ENCODE peak calls at places on chromosomes 3 and 15, in four cellular contexts. T is heart left ventricle, D is neural progenitor cell, L is tibial nerve. H is an unnamed sample. For H3K4me1, the result is how much of the 10 kb centered on the place peaks cover.

GRCh38 chr15:29669823-29670222 is 152.4 kb downstream of the TJP1 start:
- DNase-seq in T (no peak), D (no peak), L (no peak), H (no peak)

GRCh38 chr3:69458798-69459197 is 72.9 kb upstream of the FRMD4B start:
- DNase-seq in T (no peak), D (no peak), L (no peak), H (no peak)

GRCh38 chr15:36498922-36499321 is 80.5 kb upstream of the CDIN1 start:
- DNase-seq in T (no peak), D (no peak), L (no peak), H (no peak)

GRCh38 chr15:73637527-73637926 is 4.3 kb upstream of the NPTN start:
- DNase-seq in T (no peak), D (no peak), L (no peak), H (no peak)

GRCh38 chr3:105119801-105120340 is 246.8 kb upstream of the ALCAM start:
- DNase-seq in T (no peak), D (no peak), L (no peak), H (no peak)

GRCh38 chr15:31472636-31473383 is 146.2 kb downstream of the KLF13 start:
- DNase-seq in T (peak), D (no peak), L (no peak), H (no peak)

GRCh38 chr3:115254492-115255196 is 107.6 kb upstream of the ZBTB20 start:
- DNase-seq in T (peak), D (peak), L (no peak), H (peak)

GRCh38 chr15:44796508-44796907 is 60.2 kb downstream of the TRIM69 start:
- DNase-seq in T (no peak), D (no peak), L (no peak), H (no peak)

GRCh38 chr3:39491733-39492350 is 24.4 kb downstream of the MOBP start:
- DNase-seq in T (no peak), D (no peak), L (no peak), H (no peak)

GRCh38 chr15:61518191-61518950 is 289.3 kb upstream of the RORA start:
- DNase-seq in T (no peak), D (peak), L (no peak), H (no peak)

GRCh38 chr15:53458736-53459135 is 300.7 kb downstream of the WDR72 start:
- DNase-seq in T (no peak), D (no peak), L (no peak), H (no peak)

GRCh38 chr3:115804722-115805121 is 181.4 kb downstream of the GAP43 start:
- DNase-seq in T (no peak), D (no peak), L (no peak), H (no peak)

GRCh38 chr15:33789141-33789540 is 179.2 kb upstream of the CHRM5 start:
- DNase-seq in T (no peak), D (peak), L (no peak), H (no peak)

GRCh38 chr3:191753186-191753585 is 292.2 kb downstream of the PYDC2 start:
- DNase-seq in T (no peak), D (no peak), L (no peak), H (no peak)

GRCh38 chr3:49794926-49795905 is 4.5 kb downstream of the CDHR4 start:
- DNase-seq in T (no peak), D (no peak), L (no peak), H (no peak)

GRCh38 chr3:165784337-165784736 is 52.9 kb downstream of the BCHE start:
- DNase-seq in T (no peak), D (no peak), L (no peak), H (no peak)

GRCh38 chr15:49096090-49096750 is 50.0 kb upstream of the SECISBP2L start:
- DNase-seq in T (no peak), D (no peak), L (no peak), H (no peak)

GRCh38 chr3:16794251-16794650 is 90.5 kb upstream of the PLCL2 start:
- DNase-seq in T (no peak), D (no peak), L (no peak), H (no peak)

GRCh38 chr15:68578960-68579935 is at the start of gene CORO2B:
- DNase-seq in T (peak), D (peak), L (peak), H (no peak)

GRCh38 chr3:124504332-124505059 is 225.8 kb upstream of the UMPS start:
- DNase-seq in T (peak), D (no peak), L (no peak), H (no peak)

GRCh38 chr15:80418892-80419537 is 14.8 kb downstream of the ARNT2 start:
- DNase-seq in T (no peak), D (peak), L (peak), H (no peak)

GRCh38 chr3:64715211-64715982 is 27.6 kb upstream of the ADAMTS9 start:
- DNase-seq in T (no peak), D (no peak), L (no peak), H (no peak)

GRCh38 chr3:28900301-28900700 is 380.6 kb upstream of the RBMS3 start:
- DNase-seq in T (no peak), D (no peak), L (no peak), H (no peak)

GRCh38 chr3:124221286-124221821 is 229.4 kb upstream of the ROPN1 start:
- DNase-seq in T (no peak), D (no peak), L (no peak), H (no peak)

GRCh38 chr15:56805466-56806146 is 72.3 kb upstream of the ZNF280D start:
- DNase-seq in T (no peak), D (no peak), L (peak), H (no peak)

GRCh38 chr15:70154440-70155347 is 57.0 kb upstream of the TLE3 start:
- DNase-seq in T (peak), D (peak), L (no peak), H (no peak)

GRCh38 chr3:30502742-30503073 is 103.7 kb upstream of the TGFBR2 start:
- DNase-seq in T (no peak), D (no peak), L (no peak), H (no peak)

DNA sequence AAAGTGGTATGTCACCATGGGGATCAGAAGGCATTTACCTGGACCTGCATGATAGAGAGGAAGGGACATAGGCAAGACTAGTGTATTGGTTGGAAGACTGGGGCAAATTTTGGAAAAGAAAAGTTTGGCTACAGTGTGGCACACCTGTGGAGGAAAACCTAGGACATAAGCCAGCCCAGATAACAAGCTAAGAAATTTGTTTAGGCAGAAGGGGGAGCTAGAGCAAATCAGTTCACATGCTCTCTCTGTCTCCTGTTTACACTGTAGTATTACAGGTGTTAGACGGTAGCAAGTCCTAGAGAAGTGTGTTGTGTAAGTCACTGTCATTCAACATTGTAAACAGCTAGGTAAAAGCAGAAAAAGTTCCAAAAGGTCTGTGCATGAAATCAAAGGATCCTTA is 11.9 kb upstream of the ALDH1A2 start:
- DNase-seq in T (no peak), D (peak), L (no peak), H (no peak)
- TF ChIP-seq CTCF in T (no peak), D (peak), L (no peak), H (no peak)

GRCh38 chr3:46289961-46290360 is 47.7 kb downstream of the CCR3 start:
- DNase-seq in T (no peak), D (no peak), L (no peak), H (no peak)

GRCh38 chr3:46297658-46298423 is 55.6 kb downstream of the CCR3 start:
- DNase-seq in T (no peak), D (no peak), L (no peak), H (peak)

GRCh38 chr3:46296826-46297225 is 54.6 kb downstream of the CCR3 start:
- DNase-seq in T (no peak), D (no peak), L (no peak), H (no peak)

GRCh38 chr3:46293035-46293724 is 50.9 kb downstream of the CCR3 start:
- DNase-seq in T (no peak), D (peak), L (no peak), H (no peak)

DNA sequence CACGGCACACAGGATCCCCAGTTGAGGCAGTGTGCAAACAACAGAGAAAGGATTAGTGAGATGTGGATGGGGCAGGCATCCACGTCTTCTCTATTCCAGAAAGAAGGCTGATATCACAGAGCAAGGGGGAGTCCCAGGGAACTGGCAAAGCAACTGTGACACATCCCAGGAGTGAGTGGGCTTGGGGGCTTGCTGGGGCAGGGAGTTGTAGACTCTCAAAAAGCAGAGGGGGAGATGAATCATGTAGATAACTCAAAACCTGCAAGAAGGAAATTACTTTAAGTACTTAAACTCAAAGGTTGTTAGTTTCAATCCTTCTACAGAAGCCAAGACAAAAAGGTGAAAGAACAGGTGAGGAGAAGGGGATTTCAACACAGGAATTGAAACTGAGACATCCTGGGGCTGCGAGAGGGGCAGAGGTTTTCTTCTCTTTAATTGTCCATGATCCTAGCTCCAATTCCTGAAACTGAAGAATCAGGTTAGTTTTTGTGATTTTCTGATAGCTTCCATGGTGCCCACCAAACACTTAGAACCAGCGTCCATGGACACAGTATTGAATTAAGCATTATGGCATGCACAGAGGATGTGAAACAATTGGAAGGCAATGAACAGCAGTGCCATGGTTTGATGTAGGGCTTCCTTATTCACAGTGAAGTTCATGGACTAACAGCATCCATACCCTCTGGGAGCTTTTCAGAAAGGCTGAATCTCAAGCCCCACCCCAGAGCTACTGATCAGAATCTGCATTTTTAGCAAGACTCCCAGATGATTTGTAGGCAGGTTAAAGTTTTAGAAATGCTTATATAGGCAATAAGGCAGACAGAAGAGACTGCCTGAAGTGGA is 52.0 kb downstream of the CCR3 start:
- DNase-seq in T (no peak), D (no peak), L (no peak), H (no peak)
- H3K4me3 ChIP-seq in T (no peak), D (no peak), L (no peak), H (no peak)

DNA sequence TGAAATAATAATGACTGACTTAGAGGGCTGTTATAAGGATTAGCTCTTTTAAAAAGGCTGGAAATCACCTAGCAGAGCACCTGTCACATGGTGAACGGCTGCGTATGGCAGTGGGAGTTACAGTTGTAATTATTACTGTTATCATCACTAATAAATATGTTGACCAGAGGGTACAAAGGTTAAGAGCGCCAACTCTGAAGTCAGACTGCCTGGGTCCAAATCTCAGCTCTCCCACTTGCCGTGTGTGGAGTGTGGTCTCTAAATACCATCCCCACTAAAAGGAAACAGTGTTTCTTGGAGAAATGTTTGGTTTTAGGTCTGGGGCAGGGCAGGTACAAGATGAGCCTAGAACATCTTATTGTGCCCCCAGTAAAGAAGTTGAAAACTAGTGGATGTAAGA is 6.0 kb upstream of the RAD18 start:
- DNase-seq in T (no peak), D (no peak), L (no peak), H (no peak)
- H3K4me1 ChIP-seq in T (under half), D (under half), L (under half), H (under half)

GRCh38 chr3:58288011-58288728 is 17.9 kb upstream of the RPP14 start:
- DNase-seq in T (no peak), D (no peak), L (no peak), H (no peak)
- TF ChIP-seq CTCF in T (no peak), D (no peak), L (no peak), H (no peak)

DNA sequence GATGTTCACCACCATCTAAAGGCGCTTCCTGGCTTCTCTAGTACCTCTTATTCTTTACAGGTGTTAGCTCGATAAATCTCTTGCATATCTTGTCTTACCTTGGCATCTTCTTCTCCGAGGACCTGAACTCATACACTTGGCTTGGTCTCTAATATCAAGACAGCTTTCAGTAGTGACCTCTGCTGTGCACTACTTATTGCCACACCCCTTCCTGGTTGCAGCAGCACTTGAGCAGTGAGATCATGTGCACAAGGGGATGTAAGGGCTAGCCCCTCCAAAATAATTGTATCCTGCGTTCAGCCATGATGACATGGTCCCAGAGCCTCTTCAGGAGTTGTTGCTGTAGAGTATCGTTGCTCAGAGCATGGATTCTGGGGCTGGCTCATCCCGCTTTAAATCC is 1.3 kb upstream of the PLA1A start:
- DNase-seq in T (no peak), D (no peak), L (no peak), H (no peak)
- H3K4me3 ChIP-seq in T (no peak), D (no peak), L (no peak), H (no peak)

GRCh38 chr3:134242649-134243637 is 7.7 kb downstream of the RYK start:
- DNase-seq in T (no peak), D (no peak), L (peak), H (no peak)

GRCh38 chr3:134237454-134238145 is 13.1 kb downstream of the RYK start:
- DNase-seq in T (no peak), D (no peak), L (no peak), H (no peak)

GRCh38 chr3:134236505-134236904 is 14.2 kb downstream of the RYK start:
- DNase-seq in T (no peak), D (no peak), L (no peak), H (no peak)

GRCh38 chr3:134235677-134236076 is 15.0 kb downstream of the RYK start:
- DNase-seq in T (no peak), D (no peak), L (no peak), H (no peak)

DNA sequence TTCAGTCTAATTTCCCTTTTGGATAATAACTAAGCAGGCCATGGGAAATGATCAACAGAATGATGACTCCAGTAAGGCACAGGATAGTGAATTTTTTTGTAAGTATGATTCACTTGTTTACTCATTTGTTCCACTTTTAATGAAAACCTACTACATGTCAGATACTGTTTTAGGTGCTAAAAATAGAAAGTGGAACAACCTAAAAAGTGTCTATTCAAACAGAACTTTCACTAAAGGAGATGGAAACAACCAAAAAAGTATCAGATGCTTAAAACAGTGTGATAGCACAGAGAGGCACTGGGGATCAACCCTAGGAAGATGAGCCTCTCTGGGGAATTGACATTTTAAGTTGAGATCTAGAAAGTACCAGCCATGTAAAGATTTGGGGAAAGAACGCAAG is 11.1 kb downstream of the RYK start:
- DNase-seq in T (no peak), D (no peak), L (no peak), H (no peak)
- H3K4me1 ChIP-seq in T (half or more), D (under half), L (under half), H (under half)

DNA sequence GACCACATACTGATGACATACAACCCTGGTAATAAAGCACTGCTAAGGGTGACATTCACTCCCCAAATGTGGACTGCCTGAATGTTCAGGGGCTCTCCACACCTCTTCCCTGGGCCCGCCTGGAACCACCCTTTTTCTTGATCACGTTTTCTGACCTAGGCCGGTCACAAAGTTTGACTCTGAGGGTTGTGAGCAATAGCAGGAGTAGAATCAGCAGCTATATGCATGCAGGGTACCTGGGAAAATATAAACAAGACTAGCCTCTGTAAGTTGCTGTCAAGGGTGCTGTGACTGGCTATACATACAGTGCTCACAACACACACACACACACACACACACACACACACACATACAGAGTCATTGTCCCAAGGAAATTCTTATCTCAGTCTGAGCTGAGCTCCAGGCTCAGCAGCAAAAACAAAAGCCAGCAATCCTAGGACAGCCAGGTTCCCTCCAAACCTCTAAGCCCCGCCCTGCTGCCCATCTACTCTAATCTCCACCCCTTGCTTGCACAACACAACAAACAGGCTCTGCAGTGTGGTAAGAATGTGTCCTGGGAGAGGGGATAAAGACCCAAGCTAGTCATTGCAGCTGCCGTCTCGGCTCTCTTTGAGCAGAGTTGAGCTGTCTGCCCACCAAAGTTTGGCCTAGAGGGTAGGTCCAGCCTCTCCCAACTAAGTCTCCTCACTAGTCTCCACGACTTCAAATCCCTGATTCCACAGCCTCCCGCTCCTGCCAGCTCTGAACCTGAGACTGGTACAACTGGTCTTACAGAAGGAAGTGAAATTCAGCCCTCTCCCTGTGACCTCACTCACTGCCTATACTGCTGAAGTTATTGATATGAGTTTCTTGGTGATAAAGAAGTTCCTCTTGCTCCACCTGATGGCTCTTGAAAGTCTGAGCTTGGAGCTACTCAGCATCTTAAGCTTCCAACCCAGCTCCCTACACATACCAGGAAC is 2.2 kb downstream of the BMF start:
- DNase-seq in T (no peak), D (peak), L (peak), H (peak)
- TF ChIP-seq CTCF in T (no peak), D (no peak), L (no peak), H (no peak)

GRCh38 chr15:96122077-96123027 is 208.1 kb upstream of the NR2F2 start:
- DNase-seq in T (no peak), D (no peak), L (no peak), H (no peak)

GRCh38 chr15:96121066-96121465 is 209.4 kb upstream of the NR2F2 start:
- DNase-seq in T (no peak), D (no peak), L (no peak), H (no peak)

GRCh38 chr15:96123028-96123400 is 207.5 kb upstream of the NR2F2 start:
- DNase-seq in T (no peak), D (peak), L (no peak), H (no peak)

GRCh38 chr15:96119734-96120133 is 210.8 kb upstream of the NR2F2 start:
- DNase-seq in T (no peak), D (no peak), L (no peak), H (no peak)

DNA sequence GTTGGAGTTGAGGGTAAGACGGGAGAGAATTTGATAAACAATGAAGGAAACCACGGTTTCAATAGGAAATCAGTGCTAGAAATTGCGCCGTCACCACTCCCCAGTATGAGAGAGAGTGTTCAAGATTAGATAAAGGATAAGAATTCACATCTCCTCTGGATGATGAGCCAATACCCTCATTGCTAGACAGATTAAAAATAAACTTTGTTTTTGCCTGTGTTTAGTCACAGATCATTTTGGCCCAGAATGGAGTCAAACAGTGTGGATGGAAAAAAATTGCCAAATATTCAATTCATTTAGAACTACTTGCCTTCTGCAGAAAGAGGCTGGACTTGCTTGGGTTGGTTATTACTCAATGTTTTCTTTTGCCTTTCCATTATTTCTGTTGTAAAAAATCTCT is 209.0 kb upstream of the NR2F2 start:
- DNase-seq in T (no peak), D (no peak), L (no peak), H (no peak)
- H3K4me3 ChIP-seq in T (no peak), D (no peak), L (no peak), H (no peak)